ENCODE peak calls at places on chromosome 2, in seven cellular contexts. A is brain microvascular endothelial cell, L is left ventricle myocardium inferior, J is GM12865, R is epithelial cell of esophagus, N is neural progenitor cell, Y is fibroblast of pulmonary artery. T is an unnamed sample.

GRCh38 chr2:205288681-205289080 is 393.6 kb upstream of the NRP2 start:
- DNase-seq in J (no peak), R (no peak), A (no peak), N (no peak), Y (no peak), L (no peak), T (no peak)

GRCh38 chr2:42953216-42953615 is 160.8 kb upstream of the HAAO start:
- DNase-seq in J (no peak), A (no peak), L (no peak), R (no peak), N (no peak), Y (no peak), T (no peak)

GRCh38 chr2:151790689-151791088 is 37.5 kb downstream of the ARL5A start:
- DNase-seq in J (no peak), N (no peak), A (no peak), Y (no peak), R (no peak), L (no peak), T (no peak)

GRCh38 chr2:101147062-101147461 is 4.1 kb downstream of the TBC1D8 start:
- DNase-seq in N (no peak), A (no peak), Y (no peak), R (no peak), J (no peak), L (no peak), T (no peak)

GRCh38 chr2:101089419-101089818 is 61.8 kb downstream of the TBC1D8 start:
- DNase-seq in A (no peak), L (no peak), N (no peak), Y (no peak), R (no peak), J (peak; percentile 91), T (no peak)

GRCh38 chr2:84823229-84823628 is 57.7 kb downstream of the TRABD2A start:
- DNase-seq in R (no peak), A (no peak), N (no peak), Y (no peak), L (no peak), J (no peak), T (no peak)

GRCh38 chr2:28394331-28394877 is 1.7 kb downstream of the FOSL2 start:
- DNase-seq in J (no peak), R (peak; percentile 51), A (peak; percentile 65), Y (peak; percentile 65), N (no peak), L (peak; percentile 61), T (peak; percentile 76)

GRCh38 chr2:150090031-150090430 is 397.4 kb downstream of the RND3 start:
- DNase-seq in L (no peak), R (no peak), A (no peak), N (no peak), Y (no peak), J (no peak), T (no peak)

GRCh38 chr2:19872302-19872701 is 29.5 kb downstream of the TTC32 start:
- DNase-seq in N (no peak), Y (no peak), J (no peak), R (no peak), L (no peak), A (no peak), T (no peak)

GRCh38 chr2:170369894-170370293 is 191.9 kb downstream of the MYO3B start:
- DNase-seq in L (no peak), Y (peak; percentile 41), R (peak; percentile 23), J (no peak), A (no peak), N (peak; percentile 18), T (peak; percentile 22)

GRCh38 chr2:127076924-127077323 is 30.0 kb downstream of the BIN1 start:
- DNase-seq in J (no peak), R (no peak), A (no peak), N (no peak), Y (no peak), L (no peak), T (no peak)

GRCh38 chr2:173657996-173658717 is 303.5 kb downstream of the CDCA7 start:
- DNase-seq in L (no peak), R (peak; percentile 96), Y (peak; percentile 94), A (peak; percentile 95), J (no peak), N (no peak), T (peak; percentile 91)

GRCh38 chr2:143251680-143252079 is 122.5 kb downstream of the ARHGAP15 start:
- DNase-seq in L (no peak), J (no peak), N (no peak), Y (no peak), A (no peak), R (no peak), T (no peak)

GRCh38 chr2:74982581-74982980 is 24.1 kb downstream of the POLE4 start:
- DNase-seq in R (peak; percentile 24), J (no peak), N (no peak), A (no peak), L (no peak), Y (peak; percentile 13), T (no peak)

GRCh38 chr2:46315103-46315890 is 18.1 kb downstream of the EPAS1 start:
- DNase-seq in N (no peak), J (no peak), L (peak; percentile 89), A (peak; percentile 96), R (peak; percentile 97), Y (peak; percentile 100), T (peak; percentile 96)

GRCh38 chr2:144475596-144475995 is 44.3 kb downstream of the ZEB2 start:
- DNase-seq in R (no peak), L (no peak), J (no peak), Y (no peak), A (no peak), N (no peak), T (no peak)

GRCh38 chr2:218255441-218255840 is 5.4 kb upstream of the GPBAR1 start:
- DNase-seq in Y (peak; percentile 28), J (no peak), L (no peak), A (peak; percentile 37), N (no peak), R (peak; percentile 39), T (peak; percentile 62)

GRCh38 chr2:197929008-197929885 is 124.9 kb downstream of the PLCL1 start:
- DNase-seq in N (no peak), J (no peak), Y (peak; percentile 49), R (no peak), L (no peak), A (no peak), T (no peak)

GRCh38 chr2:120472031-120472430 is 126.1 kb downstream of the INHBB start:
- DNase-seq in R (no peak), N (no peak), J (no peak), L (no peak), Y (no peak), A (no peak), T (no peak)

GRCh38 chr2:167005096-167005495 is 116.8 kb downstream of the XIRP2 start:
- DNase-seq in N (no peak), A (peak; percentile 7), R (peak; percentile 59), Y (no peak), J (no peak), L (no peak), T (no peak)

GRCh38 chr2:160516547-160517365 is 23.1 kb upstream of the RBMS1 start:
- DNase-seq in A (no peak), R (peak; percentile 38), Y (no peak), N (no peak), L (no peak), J (peak; percentile 10), T (peak; percentile 36)

GRCh38 chr2:110114801-110115200 is 821 bp downstream of the MALL start:
- DNase-seq in R (no peak), N (no peak), Y (no peak), A (no peak), J (no peak), L (no peak), T (no peak)

GRCh38 chr2:110116033-110116710 is 550 bp upstream of the MALL start:
- DNase-seq in A (peak; percentile 20), Y (peak; percentile 74), J (no peak), R (no peak), L (no peak), N (peak; percentile 53), T (peak; percentile 75)

GRCh38 chr2:110115291-110116032 is at the start of gene MALL:
- DNase-seq in J (no peak), R (peak; percentile 87), A (no peak), Y (no peak), L (no peak), N (peak; percentile 54), T (peak; percentile 21)

DNA sequence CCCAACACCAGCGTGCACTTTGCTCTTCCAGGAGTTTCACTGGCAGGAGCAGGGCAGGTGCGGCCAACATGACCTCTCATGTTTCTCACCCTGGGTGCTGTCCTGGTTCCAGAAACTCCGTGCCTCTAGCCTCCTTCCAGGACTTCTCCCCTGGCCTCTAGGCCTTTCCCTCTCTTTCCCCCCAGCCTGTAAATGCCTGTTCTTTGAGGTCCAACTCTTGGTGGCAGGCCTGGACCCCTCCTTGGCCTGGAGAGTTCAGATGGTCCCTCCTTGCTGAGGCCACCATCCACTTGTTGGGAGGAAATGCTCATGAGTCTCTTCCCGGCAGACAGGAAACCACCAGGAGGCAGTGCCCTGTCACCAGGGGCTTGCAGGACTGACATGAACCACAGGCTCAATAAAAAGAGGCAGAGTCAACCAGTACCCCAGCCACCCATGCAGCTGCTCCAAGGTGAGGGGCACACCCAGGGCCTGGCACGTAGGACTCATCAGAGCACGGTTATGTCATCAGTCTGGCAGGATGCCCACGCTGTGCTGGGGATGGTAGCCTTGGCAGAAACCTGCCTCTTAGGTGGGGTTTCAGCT is 1.5 kb downstream of the MALL start:
- DNase-seq in A (no peak), L (no peak), Y (no peak), R (peak; percentile 88), N (no peak), J (no peak), T (no peak)
- TF ChIP-seq CTCF in A (peak; percentile 48), L (peak; percentile 33), Y (peak; percentile 18), R (peak; percentile 43), N (no peak), J (no peak), T (peak; percentile 26)

GRCh38 chr2:240225660-240226475 is 85.4 kb upstream of the OTOS start:
- DNase-seq in J (no peak), A (no peak), R (peak; percentile 21), N (no peak), Y (no peak), L (no peak), T (no peak)
- TF ChIP-seq CTCF in J (peak; percentile 5), A (peak; percentile 24), R (peak; percentile 39), N (peak; percentile 12), Y (peak; percentile 0), L (no peak), T (no peak)

GRCh38 chr2:68901199-68901515 is 30.0 kb upstream of the BMP10 start:
- DNase-seq in A (no peak), R (peak; percentile 28), Y (peak; percentile 60), J (peak; percentile 52), N (peak; percentile 45), L (no peak), T (peak; percentile 16)
- TF ChIP-seq CTCF in A (peak; percentile 61), R (no peak), Y (peak; percentile 44), J (peak; percentile 58), N (peak; percentile 42), L (no peak), T (peak; percentile 45)

GRCh38 chr2:175025946-175026345 is 20.8 kb upstream of the CHN1 start:
- DNase-seq in R (no peak), J (no peak), N (no peak), A (no peak), Y (peak; percentile 6), L (no peak), T (peak; percentile 46)

GRCh38 chr2:175026385-175026784 is 21.2 kb upstream of the CHN1 start:
- DNase-seq in N (no peak), A (no peak), L (no peak), J (no peak), Y (no peak), R (no peak), T (no peak)

GRCh38 chr2:175034728-175035127 is 29.5 kb upstream of the CHN1 start:
- DNase-seq in R (no peak), L (no peak), Y (no peak), A (no peak), N (no peak), J (no peak), T (no peak)

GRCh38 chr2:175027755-175028154 is 22.6 kb upstream of the CHN1 start:
- DNase-seq in J (no peak), N (no peak), R (no peak), Y (no peak), L (no peak), A (no peak), T (no peak)

GRCh38 chr2:175030380-175031271 is 25.4 kb upstream of the CHN1 start:
- DNase-seq in A (peak; percentile 60), R (peak; percentile 56), Y (peak; percentile 69), N (peak; percentile 78), J (peak; percentile 44), L (no peak), T (peak; percentile 43)
- TF ChIP-seq CTCF in A (peak; percentile 69), R (peak; percentile 47), Y (peak; percentile 49), N (peak; percentile 56), J (peak; percentile 39), L (peak; percentile 51), T (peak; percentile 44)

T was measured in AG10803.